ENCODE peak calls at places on chromosome 20, in four cellular contexts. X is heart right ventricle, Z is right cardiac atrium, H is upper lobe of right lung. V is an unnamed sample.
A peak's percentile ranks its signal among the peaks of the same experiment; 100 is the strongest.

GRCh38 chr20:36478137-36478905 is 63.0 kb upstream of the MYL9 start:
- DNase-seq in X (no peak), Z (peak; percentile 14), H (no peak), V (no peak)

GRCh38 chr20:37161830-37162549 is 17.1 kb upstream of the RPN2 start:
- DNase-seq in H (no peak), X (no peak), Z (no peak), V (no peak)

GRCh38 chr20:18851556-18852098 is 38.0 kb downstream of the SCP2D1 start:
- DNase-seq in X (no peak), Z (no peak), H (no peak), V (no peak)

GRCh38 chr20:33407796-33408195 is 6.5 kb upstream of the CDK5RAP1 start:
- DNase-seq in X (no peak), Z (no peak), H (no peak), V (no peak)

GRCh38 chr20:19936801-19937583 is 80.2 kb upstream of the NAA20 start:
- DNase-seq in H (no peak), X (peak; percentile 56), Z (peak; percentile 76), V (peak; percentile 56)

GRCh38 chr20:6040958-6041807 is 12.7 kb downstream of the LRRN4 start:
- DNase-seq in Z (no peak), H (no peak), X (no peak), V (no peak)

GRCh38 chr20:53855733-53856132 is 214.7 kb downstream of the BCAS1 start:
- DNase-seq in Z (no peak), X (no peak), H (no peak), V (no peak)

GRCh38 chr20:36462440-36463211 is 78.7 kb upstream of the MYL9 start:
- DNase-seq in H (peak; percentile 78), X (peak; percentile 83), Z (peak; percentile 90), V (peak; percentile 86)

GRCh38 chr20:34150616-34151015 is 38.6 kb upstream of the EIF2S2 start:
- DNase-seq in H (no peak), Z (no peak), X (no peak), V (no peak)

GRCh38 chr20:57126481-57127092 is 139.9 kb downstream of the BMP7 start:
- DNase-seq in X (no peak), H (peak; percentile 26), Z (no peak), V (no peak)

GRCh38 chr20:51715028-51715872 is 52.9 kb downstream of the ATP9A start:
- DNase-seq in X (no peak), Z (no peak), H (no peak), V (no peak)

GRCh38 chr20:15022921-15023320 is 685.5 kb upstream of the FLRT3 start:
- DNase-seq in H (no peak), Z (no peak), X (no peak), V (no peak)

GRCh38 chr20:2136275-2136674 is 34.6 kb downstream of the STK35 start:
- DNase-seq in Z (no peak), H (no peak), X (no peak), V (no peak)

GRCh38 chr20:53708129-53708968 is 114.7 kb upstream of the ZNF217 start:
- DNase-seq in Z (no peak), X (no peak), H (no peak), V (no peak)

GRCh38 chr20:24723953-24724352 is 225.1 kb upstream of the CST7 start:
- DNase-seq in Z (no peak), X (no peak), H (no peak), V (no peak)

GRCh38 chr20:46546293-46546692 is 4.2 kb downstream of the OCSTAMP start:
- DNase-seq in Z (no peak), X (no peak), H (no peak), V (no peak)

GRCh38 chr20:674936-675452 is 608 bp downstream of the SCRT2 start:
- DNase-seq in H (no peak), X (no peak), Z (no peak), V (no peak)

DNA sequence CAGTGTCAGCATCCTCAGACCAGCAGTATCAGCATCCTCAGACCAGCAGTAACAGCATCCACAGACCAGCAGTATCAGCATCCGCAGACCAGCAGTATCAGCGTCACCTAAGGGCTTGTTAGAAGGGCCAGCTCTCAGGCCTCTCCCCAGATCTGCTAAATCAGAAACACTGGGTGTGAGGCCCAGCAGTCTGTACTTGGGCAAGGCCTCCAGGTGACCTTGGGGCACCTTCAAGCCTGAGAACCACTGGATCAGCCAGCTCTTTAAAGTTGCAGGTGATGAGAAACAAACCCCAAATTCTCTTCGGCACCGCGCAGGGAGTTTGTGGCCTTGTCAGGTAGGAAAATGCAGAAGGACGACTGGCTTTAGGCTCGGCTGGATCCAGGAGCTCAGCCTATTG is 290.5 kb upstream of the CDH4 start:
- DNase-seq in X (no peak), Z (no peak), H (no peak), V (no peak)
- H3K27ac ChIP-seq in X (no peak overlapping the region), Z (no peak overlapping the region), H (no peak overlapping the region), V (no peak overlapping the region)

GRCh38 chr20:35171438-35171752 is 477 bp upstream of the PROCR start:
- DNase-seq in X (no peak), H (no peak), Z (no peak), V (no peak)

GRCh38 chr20:35171753-35172433 is at the start of gene PROCR:
- DNase-seq in H (peak; percentile 87), X (peak; percentile 91), Z (peak; percentile 94), V (peak; percentile 88)

GRCh38 chr20:35174458-35175216 is 2.8 kb downstream of the PROCR start:
- DNase-seq in X (no peak), H (no peak), Z (peak; percentile 68), V (no peak)

GRCh38 chr20:35172434-35172806 is 548 bp downstream of the PROCR start:
- DNase-seq in X (no peak), Z (no peak), H (no peak), V (no peak)

DNA sequence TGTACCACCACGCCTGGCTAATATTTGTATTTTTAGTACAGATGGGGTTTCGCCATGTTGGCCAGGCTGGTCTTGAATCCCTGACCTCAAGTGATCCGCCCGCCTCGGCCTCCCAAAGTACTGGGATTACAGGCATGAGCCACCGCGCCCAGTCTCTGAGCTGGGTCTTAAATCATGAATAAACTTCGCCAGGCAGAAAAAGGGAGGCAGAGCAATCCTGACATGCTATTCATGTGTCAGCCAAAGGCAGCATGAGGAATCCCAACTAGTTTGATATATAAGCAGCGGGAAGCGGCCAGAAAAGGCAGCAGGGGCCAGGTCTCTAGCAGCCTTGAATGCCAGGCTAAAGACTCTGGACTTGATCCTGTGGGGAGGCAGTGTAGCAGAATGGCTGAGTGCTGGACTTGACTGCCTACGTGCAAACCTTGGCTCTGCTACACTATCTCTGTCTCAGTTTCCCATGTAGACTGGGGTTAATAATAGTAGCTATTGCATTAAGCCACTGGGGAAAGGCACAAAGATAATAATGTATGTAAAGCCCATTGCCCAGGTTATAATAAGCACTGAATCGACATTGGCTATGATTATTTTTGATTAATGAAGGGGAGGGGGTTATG is 1.8 kb downstream of the PROCR start:
- DNase-seq in Z (no peak), H (no peak), X (no peak), V (no peak)
- H3K27ac ChIP-seq in Z (no peak overlapping the region), H (no peak overlapping the region), X (no peak overlapping the region), V (no peak overlapping the region)

GRCh38 chr20:12698817-12699216 is 310.0 kb upstream of the SPTLC3 start:
- DNase-seq in X (no peak), H (no peak), Z (no peak), V (no peak)
- H3K27ac ChIP-seq in X (no peak overlapping the region), H (no peak overlapping the region), Z (no peak overlapping the region), V (no peak overlapping the region)

DNA sequence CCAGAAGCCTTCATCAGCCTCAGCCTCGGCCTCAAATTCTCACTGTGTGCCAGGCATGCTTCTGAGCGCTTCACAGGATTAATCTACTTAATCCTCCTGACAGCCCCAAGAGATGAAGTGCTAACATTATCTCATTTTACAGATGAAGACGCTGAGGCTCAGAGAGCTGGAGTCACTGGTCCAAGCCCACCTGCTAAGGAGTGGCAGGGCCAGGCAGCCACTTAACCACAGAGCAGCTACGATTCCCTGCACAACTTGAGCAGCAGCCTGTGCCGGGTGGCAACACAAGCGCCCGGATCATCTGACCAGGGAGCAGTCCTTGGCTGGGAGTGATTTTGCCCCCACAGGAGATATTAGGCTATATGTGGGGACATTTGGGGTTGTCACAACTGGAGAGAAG is 93.3 kb upstream of the PTPN1 start:
- DNase-seq in X (no peak), Z (no peak), H (no peak), V (no peak)
- H3K27ac ChIP-seq in X (peak overlapping the region; percentile 89), Z (peak overlapping the region; percentile 100), H (peak overlapping the region; percentile 98), V (peak overlapping the region; percentile 99)

GRCh38 chr20:63859166-63859699 is 2.1 kb upstream of the ABHD16B start:
- DNase-seq in Z (no peak), X (no peak), H (no peak), V (no peak)

GRCh38 chr20:63856111-63856511 is 5.2 kb upstream of the ABHD16B start:
- DNase-seq in H (no peak), X (no peak), Z (no peak), V (no peak)

GRCh38 chr20:63855363-63856110 is 5.8 kb upstream of the ABHD16B start:
- DNase-seq in H (no peak), X (no peak), Z (no peak), V (peak; percentile 35)

GRCh38 chr20:63858393-63859165 is 2.7 kb upstream of the ABHD16B start:
- DNase-seq in H (no peak), X (peak; percentile 85), Z (peak; percentile 79), V (peak; percentile 78)

DNA sequence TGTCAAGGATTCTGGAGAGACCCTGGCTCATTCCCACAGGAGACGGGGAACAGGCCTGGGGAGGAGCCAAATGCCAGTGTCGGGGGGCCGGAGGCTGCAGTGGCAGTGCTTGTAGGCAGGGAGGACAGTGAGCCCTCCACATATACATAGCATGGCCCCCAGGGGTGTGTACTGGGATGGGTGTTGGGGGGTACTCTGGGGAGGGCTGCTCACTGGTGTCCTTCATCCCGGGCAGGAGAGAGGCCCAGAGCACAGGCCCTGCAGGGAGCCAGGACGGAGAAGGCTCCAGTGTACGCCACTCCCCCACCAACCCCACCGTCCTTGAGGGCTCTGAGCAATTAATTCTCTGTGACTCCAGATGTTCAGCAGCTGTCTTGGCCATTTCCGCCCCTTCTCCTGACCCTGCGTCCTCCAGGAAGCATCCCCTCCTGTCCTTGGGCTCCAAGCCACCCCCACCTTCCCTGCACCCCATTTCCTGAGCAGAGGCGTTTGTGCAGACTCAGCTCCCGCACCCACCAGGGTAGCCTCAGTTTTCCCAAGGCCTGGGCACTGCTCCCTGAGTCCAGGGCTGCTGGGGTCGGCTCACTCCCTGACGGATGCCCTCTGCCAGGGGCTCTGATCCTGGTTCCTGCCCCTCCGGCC is 3.4 kb upstream of the ABHD16B start:
- DNase-seq in X (peak; percentile 70), H (no peak), Z (peak; percentile 66), V (peak; percentile 64)
- H3K27ac ChIP-seq in X (peak overlapping the region; percentile 54), H (peak overlapping the region; percentile 42), Z (peak overlapping the region; percentile 40), V (peak overlapping the region; percentile 88)

DNA sequence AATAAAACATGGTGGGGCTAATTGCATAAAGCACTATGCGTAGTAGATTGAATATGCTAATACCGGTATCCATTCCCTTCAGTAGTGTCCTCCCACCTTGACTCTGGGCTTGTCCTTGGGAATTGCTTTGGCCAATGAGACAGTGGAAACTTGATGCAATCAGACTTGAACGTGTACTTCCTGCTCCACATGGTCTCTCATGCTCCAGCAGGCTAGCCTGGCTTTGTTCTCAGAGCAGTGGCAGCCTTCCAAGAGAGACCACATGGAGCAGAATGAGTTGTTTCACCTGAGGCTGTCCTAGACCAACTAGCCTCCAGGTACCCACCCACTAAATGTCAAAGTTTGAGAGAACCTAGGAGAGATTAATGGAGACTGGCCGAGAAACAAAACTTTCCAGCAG is 37.0 kb upstream of the BTBD3 start:
- DNase-seq in Z (no peak), H (no peak), X (no peak), V (no peak)
- H3K27ac ChIP-seq in Z (no peak overlapping the region), H (no peak overlapping the region), X (no peak overlapping the region), V (no peak overlapping the region)

GRCh38 chr20:49906615-49907154 is 8.6 kb downstream of the SPATA2 start:
- DNase-seq in X (no peak), Z (no peak), H (peak; percentile 59), V (no peak)
- H3K27ac ChIP-seq in X (peak overlapping the region; percentile 37), Z (peak overlapping the region; percentile 13), H (no peak overlapping the region), V (peak overlapping the region; percentile 61)